ENCODE peak calls at places on chromosomes 12 and 14, in nine cellular contexts. Y, M, V, R, Z, E, X, O and K are unnamed samples.

GRCh38 chr12:124096109-124096508 is 123.1 kb downstream of the ZNF664 start:
- DNase-seq in Y (no peak), E (no peak), Z (no peak), O (no peak), M (no peak), R (no peak), V (no peak), X (no peak), K (no peak)

GRCh38 chr12:52389313-52390207 is 4.1 kb upstream of the KRT84 start:
- DNase-seq in Z (no peak), Y (no peak), X (no peak), V (no peak), R (peak; percentile 50), M (no peak), E (no peak), O (no peak), K (no peak)

GRCh38 chr12:31578632-31579031 is 12.3 kb downstream of the DENND5B start:
- DNase-seq in X (no peak), Z (no peak), Y (no peak), O (peak; percentile 69), M (no peak), V (peak; percentile 14), R (peak; percentile 48), E (no peak), K (no peak)

GRCh38 chr12:124013073-124013472 is 40.1 kb downstream of the ZNF664 start:
- DNase-seq in E (no peak), Y (no peak), M (no peak), V (no peak), O (no peak), Z (no peak), X (peak; percentile 2), R (no peak), K (no peak)

GRCh38 chr12:1595690-1596347 is 1.4 kb upstream of the FBXL14 start:
- DNase-seq in E (no peak), V (peak; percentile 59), X (no peak), R (peak; percentile 33), Y (no peak), O (peak; percentile 77), Z (no peak), M (no peak), K (no peak)

GRCh38 chr12:1925125-1925963 is 6.9 kb upstream of the CACNA2D4 start:
- DNase-seq in X (no peak), E (no peak), O (no peak), Y (no peak), V (no peak), Z (no peak), M (no peak), R (no peak), K (peak; percentile 41)

GRCh38 chr12:13734753-13735152 is 246.6 kb downstream of the GRIN2B start:
- DNase-seq in E (no peak), M (no peak), R (no peak), X (no peak), Z (no peak), Y (no peak), V (no peak), O (no peak), K (no peak)

GRCh38 chr14:29576997-29577396 is 350.6 kb downstream of the PRKD1 start:
- DNase-seq in Y (no peak), Z (no peak), O (no peak), X (no peak), E (no peak), R (peak; percentile 5), M (no peak), V (no peak), K (no peak)

GRCh38 chr14:86296173-86296572 is 766.2 kb downstream of the FLRT2 start:
- DNase-seq in M (no peak), Y (no peak), Z (peak; percentile 99), O (peak; percentile 62), R (peak; percentile 3), V (no peak), X (no peak), E (no peak), K (no peak)

GRCh38 chr14:35821546-35822411 is 4.4 kb upstream of the BRMS1L start:
- DNase-seq in E (no peak), O (peak; percentile 49), X (peak; percentile 41), Z (peak; percentile 60), R (peak; percentile 58), V (peak; percentile 60), Y (peak; percentile 37), M (peak; percentile 50), K (no peak)

GRCh38 chr12:43147893-43148292 is 404.1 kb downstream of the ADAMTS20 start:
- DNase-seq in Z (no peak), R (peak; percentile 2), Y (no peak), O (no peak), V (peak; percentile 49), E (no peak), M (no peak), X (no peak), K (no peak)

GRCh38 chr12:114152890-114153289 is 186.8 kb upstream of the RBM19 start:
- DNase-seq in V (no peak), E (no peak), Z (no peak), M (no peak), X (no peak), R (peak; percentile 56), Y (no peak), O (no peak), K (no peak)

GRCh38 chr14:31419179-31420012 is 954 bp downstream of the HEATR5A start:
- DNase-seq in Z (peak; percentile 15), X (no peak), Y (no peak), E (no peak), M (no peak), R (peak; percentile 80), O (peak; percentile 65), V (peak; percentile 59), K (no peak)

GRCh38 chr12:5154091-5154490 is 110.4 kb downstream of the KCNA5 start:
- DNase-seq in M (no peak), X (no peak), E (no peak), V (no peak), O (no peak), Y (no peak), R (no peak), Z (no peak), K (no peak)

GRCh38 chr12:93706824-93707223 is 29.6 kb downstream of the CRADD start:
- DNase-seq in X (no peak), Z (no peak), M (no peak), Y (no peak), O (peak; percentile 82), R (no peak), E (no peak), V (peak; percentile 79), K (no peak)

GRCh38 chr14:50040401-50040775 is 76.0 kb downstream of the VCPKMT start:
- DNase-seq in M (peak; percentile 64), O (peak; percentile 86), V (peak; percentile 86), Y (peak; percentile 65), R (peak; percentile 47), Z (no peak), X (peak; percentile 55), E (no peak), K (no peak)

GRCh38 chr14:71322660-71323250 is 415.5 kb downstream of the PCNX1 start:
- DNase-seq in E (no peak), R (peak; percentile 55), X (peak; percentile 68), O (peak; percentile 49), Z (peak; percentile 25), V (peak; percentile 64), Y (no peak), M (no peak), K (no peak)

GRCh38 chr14:33837943-33838683 is 112.8 kb downstream of the EGLN3 start:
- DNase-seq in O (no peak), V (no peak), Y (no peak), Z (peak; percentile 52), R (no peak), E (no peak), X (no peak), M (no peak), K (no peak)

GRCh38 chr12:121712462-121713256 is at the start of gene TMEM120B:
- DNase-seq in X (peak; percentile 43), M (peak; percentile 70), R (peak; percentile 98), O (peak; percentile 75), Z (peak; percentile 70), V (peak; percentile 71), E (peak; percentile 62), Y (peak; percentile 90), K (peak; percentile 88)

GRCh38 chr14:75283884-75284563 is 5.4 kb downstream of the FOS start:
- DNase-seq in R (no peak), X (peak; percentile 78), M (no peak), V (no peak), Z (no peak), Y (no peak), E (no peak), O (no peak), K (no peak)

GRCh38 chr14:61706096-61706690 is 10.9 kb downstream of the HIF1A start:
- DNase-seq in Z (no peak), M (no peak), X (no peak), R (no peak), Y (no peak), O (no peak), E (no peak), V (no peak), K (no peak)

GRCh38 chr12:63894132-63894531 is 49.6 kb downstream of the SRGAP1 start:
- DNase-seq in X (peak; percentile 84), O (no peak), R (no peak), V (no peak), Y (no peak), M (no peak), E (no peak), Z (no peak), K (no peak)

GRCh38 chr14:68783408-68784297 is 9.2 kb downstream of the ZFP36L1 start:
- DNase-seq in Z (no peak), O (no peak), E (no peak), X (no peak), V (no peak), M (no peak), Y (no peak), R (no peak), K (peak; percentile 59)

GRCh38 chr12:46430340-46430948 is 57.9 kb upstream of the SLC38A2 start:
- DNase-seq in O (peak; percentile 85), V (peak; percentile 88), R (peak; percentile 59), X (peak; percentile 28), M (peak; percentile 74), Y (peak; percentile 22), Z (no peak), E (no peak), K (no peak)

GRCh38 chr14:74941676-74942097 is 13.7 kb downstream of the PGF start:
- DNase-seq in Y (peak; percentile 82), M (no peak), E (peak; percentile 31), V (no peak), R (peak; percentile 86), Z (no peak), X (no peak), O (peak; percentile 78), K (peak; percentile 70)

GRCh38 chr14:102418169-102418852 is 55.6 kb downstream of the TECPR2 start:
- DNase-seq in E (no peak), Z (no peak), O (no peak), V (no peak), M (no peak), R (no peak), X (no peak), Y (no peak), K (no peak)

GRCh38 chr14:105989746-105990302 is 463.4 kb downstream of the TMEM121 start:
- DNase-seq in Y (peak; percentile 75), M (no peak), O (no peak), Z (peak; percentile 60), R (no peak), E (no peak), X (no peak), V (no peak), K (no peak)

GRCh38 chr14:100822921-100823320 is 3.0 kb upstream of the MEG3 start:
- DNase-seq in O (no peak), Y (no peak), R (no peak), E (no peak), M (no peak), X (no peak), V (no peak), Z (peak; percentile 85), K (no peak)

GRCh38 chr14:104549536-104550339 is 29.8 kb upstream of the C14orf180 start:
- DNase-seq in E (no peak), Y (peak; percentile 1), O (no peak), M (no peak), Z (no peak), R (no peak), X (no peak), V (no peak), K (no peak)

GRCh38 chr12:131101006-131101405 is 147.3 kb downstream of the ADGRD1 start:
- DNase-seq in E (no peak), R (no peak), Z (no peak), Y (peak; percentile 0), V (no peak), X (no peak), M (no peak), O (no peak), K (peak; percentile 22)

GRCh38 chr14:103594265-103594664 is 31.5 kb downstream of the COA8 start:
- DNase-seq in Z (peak; percentile 92), M (no peak), E (no peak), V (no peak), R (no peak), Y (no peak), O (peak; percentile 80), X (no peak), K (no peak)